ENCODE peak calls at places on chromosomes 2 and 18, in five cellular contexts. T, B, Y, U and A are unnamed samples.
A peak's percentile ranks its signal among the peaks of the same experiment; 100 is the strongest.

GRCh38 chr2:10977003-10977402 is 65.3 kb downstream of the KCNF1 start:
- DNase-seq in Y (peak; percentile 10), U (no peak), T (no peak), B (no peak), A (no peak)

GRCh38 chr18:69567813-69568488 is 167.3 kb downstream of the DOK6 start:
- DNase-seq in T (no peak), Y (no peak), B (peak; percentile 19), U (no peak), A (no peak)

GRCh38 chr2:8447610-8448221 is 234.1 kb upstream of the ID2 start:
- DNase-seq in U (no peak), T (no peak), Y (no peak), B (no peak), A (no peak)

GRCh38 chr18:42113529-42114191 is 158.6 kb downstream of the PIK3C3 start:
- DNase-seq in Y (no peak), T (no peak), B (no peak), U (no peak), A (no peak)

GRCh38 chr2:233816771-233817170 is 37.6 kb downstream of the HJURP start:
- DNase-seq in Y (no peak), T (no peak), U (no peak), B (no peak), A (no peak)

GRCh38 chr2:20067992-20068727 is 16.7 kb upstream of the LAPTM4A start:
- DNase-seq in B (no peak), T (no peak), U (no peak), Y (no peak), A (no peak)

GRCh38 chr2:120597595-120598193 is 138.0 kb upstream of the GLI2 start:
- DNase-seq in B (no peak), Y (no peak), T (no peak), U (no peak), A (no peak)

GRCh38 chr2:214014551-214015230 is 396.2 kb upstream of the VWC2L start:
- DNase-seq in T (no peak), Y (no peak), U (no peak), B (no peak), A (no peak)

GRCh38 chr2:181466661-181467576 is 9.7 kb downstream of the ITGA4 start:
- DNase-seq in Y (peak; percentile 87), U (peak; percentile 42), T (peak; percentile 59), B (peak; percentile 84), A (no peak)

GRCh38 chr18:79156330-79156729 is 87.1 kb downstream of the ATP9B start:
- DNase-seq in Y (no peak), T (no peak), B (no peak), U (no peak), A (no peak)

GRCh38 chr2:240420206-240420899 is 15.1 kb upstream of the GPC1 start:
- DNase-seq in T (no peak), U (no peak), B (no peak), Y (no peak), A (no peak)

GRCh38 chr2:188369365-188369764 is 77.7 kb downstream of the GULP1 start:
- DNase-seq in B (peak; percentile 62), Y (no peak), T (no peak), U (peak; percentile 22), A (no peak)

GRCh38 chr2:109339519-109339991 is 210.6 kb downstream of the SH3RF3 start:
- DNase-seq in U (no peak), B (no peak), T (no peak), Y (no peak), A (no peak)

GRCh38 chr2:60104514-60105501 is 448.6 kb downstream of the BCL11A start:
- DNase-seq in B (peak; percentile 2), T (no peak), Y (no peak), U (no peak), A (peak; percentile 4)

GRCh38 chr2:117801826-117802225 is 12.7 kb upstream of the DDX18 start:
- DNase-seq in U (no peak), T (no peak), Y (no peak), B (no peak), A (no peak)

GRCh38 chr2:33377048-33377447 is 99.4 kb upstream of the RASGRP3 start:
- DNase-seq in Y (no peak), B (no peak), T (no peak), U (no peak), A (no peak)

GRCh38 chr2:60517441-60517840 is 36.0 kb downstream of the BCL11A start:
- DNase-seq in U (no peak), Y (no peak), T (no peak), B (no peak), A (no peak)

GRCh38 chr2:216081487-216082387 is at the start of the genes PECR and TMEM169:
- DNase-seq in B (peak; percentile 83), U (peak; percentile 73), T (peak; percentile 52), Y (peak; percentile 81), A (peak; percentile 83)

GRCh38 chr2:113894156-113894743 is 4.4 kb downstream of the ACTR3 start:
- DNase-seq in Y (no peak), B (no peak), U (no peak), T (no peak), A (no peak)